ENCODE peak calls at places on chromosome 4, in five cellular contexts. P is mesendoderm, B is heart right ventricle, C is upper lobe of right lung, D is upper lobe of left lung. N is an unnamed sample.

GRCh38 chr4:170089743-170090666 is at the start of gene AADAT:
- DNase-seq in P (peak; percentile 93), B (peak; percentile 80), C (peak; percentile 91), D (peak; percentile 82), N (peak; percentile 70)

GRCh38 chr4:16569790-16570189 is 328.7 kb downstream of the LDB2 start:
- DNase-seq in P (no peak), B (no peak), C (no peak), D (no peak), N (no peak)

GRCh38 chr4:132763465-132763864 is 385.6 kb upstream of the PCDH10 start:
- DNase-seq in P (no peak), B (no peak), C (no peak), D (no peak), N (no peak)

GRCh38 chr4:152715076-152715475 is 35.3 kb upstream of the TMEM154 start:
- DNase-seq in P (no peak), B (no peak), C (no peak), D (no peak), N (no peak)

GRCh38 chr4:77538574-77539157 is 67.0 kb upstream of the CXCL13 start:
- DNase-seq in P (no peak), B (no peak), C (no peak), D (no peak), N (no peak)

GRCh38 chr4:140019619-140020367 is 134.2 kb downstream of the MAML3 start:
- DNase-seq in P (no peak), B (no peak), C (no peak), D (no peak), N (no peak)

GRCh38 chr4:176360446-176360845 is 40.7 kb downstream of the SPCS3 start:
- DNase-seq in P (no peak), B (no peak), C (no peak), D (no peak), N (no peak)

GRCh38 chr4:20944451-20944850 is 244.2 kb downstream of the PACRGL start:
- DNase-seq in P (no peak), B (no peak), C (no peak), D (no peak), N (no peak)

GRCh38 chr4:64771149-64771548 is 361.9 kb upstream of the TECRL start:
- DNase-seq in P (no peak), B (no peak), C (no peak), D (no peak), N (no peak)

GRCh38 chr4:47718691-47719090 is 119.2 kb downstream of the CORIN start:
- DNase-seq in P (no peak), B (no peak), C (no peak), D (no peak), N (peak; percentile 19)

GRCh38 chr4:124206779-124207605 is 505.5 kb downstream of the ANKRD50 start:
- DNase-seq in P (peak; percentile 41), B (no peak), C (no peak), D (no peak), N (peak; percentile 60)

GRCh38 chr4:31538877-31539276 is 818.7 kb downstream of the PCDH7 start:
- DNase-seq in P (peak; percentile 15), B (no peak), C (no peak), D (no peak), N (no peak)

GRCh38 chr4:141642068-141642467 is 5.7 kb downstream of the IL15 start:
- DNase-seq in P (no peak), B (no peak), C (no peak), D (no peak), N (no peak)

GRCh38 chr4:132284910-132285426 is 864.1 kb upstream of the PCDH10 start:
- DNase-seq in P (peak; percentile 37), B (no peak), C (no peak), D (no peak), N (no peak)

GRCh38 chr4:114250439-114250891 is 271.0 kb upstream of the ARSJ start:
- DNase-seq in P (no peak), B (no peak), C (no peak), D (no peak), N (no peak)

GRCh38 chr4:71680706-71681105 is 103.2 kb downstream of the GC start:
- DNase-seq in P (no peak), B (no peak), C (no peak), D (no peak), N (no peak)

GRCh38 chr4:29540439-29541102 is 1179.6 kb upstream of the PCDH7 start:
- DNase-seq in P (no peak), B (no peak), C (no peak), D (no peak), N (no peak)

GRCh38 chr4:128358231-128358902 is 70.8 kb upstream of the PGRMC2 start:
- DNase-seq in P (no peak), B (peak; percentile 13), C (no peak), D (peak; percentile 35), N (no peak)

GRCh38 chr4:173518419-173519102 is 11.5 kb downstream of the HAND2 start:
- DNase-seq in P (no peak), B (peak; percentile 28), C (no peak), D (no peak), N (no peak)
- H3K27ac ChIP-seq in P (no peak overlapping the region), B (peak overlapping the region; percentile 81), C (no peak overlapping the region), D (no peak overlapping the region), N (no peak overlapping the region)

DNA sequence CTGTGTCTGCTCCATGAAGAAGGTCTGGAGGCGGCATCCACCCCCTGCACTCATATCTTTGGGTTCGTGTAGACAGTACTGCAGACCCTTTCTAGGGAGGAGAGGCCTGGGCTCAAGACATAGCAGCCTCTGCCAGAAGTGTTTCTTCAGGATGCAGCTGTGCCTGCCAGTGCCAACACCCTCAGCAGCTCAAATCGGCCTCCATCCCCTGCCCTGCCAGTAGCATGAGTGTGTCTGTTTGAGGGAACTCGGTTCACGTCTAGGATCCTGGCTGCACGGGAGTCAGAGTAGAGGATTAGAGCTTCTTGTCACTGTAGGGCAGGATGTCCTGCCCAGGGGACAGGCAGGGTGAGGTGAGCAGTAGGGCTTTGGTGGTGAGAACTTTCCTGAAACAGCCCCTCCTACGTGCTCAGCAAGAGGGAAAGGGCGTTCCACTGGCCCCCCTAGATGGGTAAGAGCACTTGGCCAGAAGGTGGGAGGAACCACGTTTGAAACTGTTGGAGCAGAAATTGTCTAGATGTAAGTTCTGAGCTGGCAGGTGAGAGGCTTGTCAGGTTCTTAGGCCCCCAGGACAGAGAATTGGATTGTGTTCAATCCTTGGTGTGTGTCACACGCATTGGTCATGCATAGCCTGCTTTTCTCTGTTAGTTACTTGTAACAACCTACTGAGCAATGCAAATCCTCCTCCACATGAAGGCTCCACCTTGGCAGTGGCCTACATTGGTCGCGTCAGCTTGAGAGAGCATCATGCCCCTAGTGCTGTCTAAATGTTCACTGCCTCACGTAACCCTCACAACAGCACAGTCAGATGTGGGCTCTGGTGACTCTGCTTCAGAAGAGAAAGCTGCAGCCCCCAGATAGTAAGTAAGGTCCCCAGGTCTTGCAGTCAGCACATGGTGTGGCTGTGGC is 25.8 kb upstream of the FAM193A start:
- DNase-seq in P (no peak), B (no peak), C (no peak), D (no peak), N (no peak)
- H3K36me3 ChIP-seq in P (peaks cover 24% of the 10 kb centered on the region), B (peaks cover 93% of the 10 kb centered on the region), C (peaks cover 72% of the 10 kb centered on the region), D (peaks cover 23% of the 10 kb centered on the region), N (peaks cover 74% of the 10 kb centered on the region)

GRCh38 chr4:23881052-23881501 is 8.8 kb downstream of the PPARGC1A start:
- DNase-seq in P (no peak), B (no peak), C (no peak), D (no peak), N (no peak)

GRCh38 chr4:23884261-23884660 is 5.6 kb downstream of the PPARGC1A start:
- DNase-seq in P (no peak), B (no peak), C (no peak), D (no peak), N (no peak)

GRCh38 chr4:23882976-23883531 is 6.8 kb downstream of the PPARGC1A start:
- DNase-seq in P (no peak), B (no peak), C (no peak), D (no peak), N (no peak)

GRCh38 chr4:23878912-23879732 is 10.7 kb downstream of the PPARGC1A start:
- DNase-seq in P (peak; percentile 94), B (no peak), C (no peak), D (no peak), N (no peak)

DNA sequence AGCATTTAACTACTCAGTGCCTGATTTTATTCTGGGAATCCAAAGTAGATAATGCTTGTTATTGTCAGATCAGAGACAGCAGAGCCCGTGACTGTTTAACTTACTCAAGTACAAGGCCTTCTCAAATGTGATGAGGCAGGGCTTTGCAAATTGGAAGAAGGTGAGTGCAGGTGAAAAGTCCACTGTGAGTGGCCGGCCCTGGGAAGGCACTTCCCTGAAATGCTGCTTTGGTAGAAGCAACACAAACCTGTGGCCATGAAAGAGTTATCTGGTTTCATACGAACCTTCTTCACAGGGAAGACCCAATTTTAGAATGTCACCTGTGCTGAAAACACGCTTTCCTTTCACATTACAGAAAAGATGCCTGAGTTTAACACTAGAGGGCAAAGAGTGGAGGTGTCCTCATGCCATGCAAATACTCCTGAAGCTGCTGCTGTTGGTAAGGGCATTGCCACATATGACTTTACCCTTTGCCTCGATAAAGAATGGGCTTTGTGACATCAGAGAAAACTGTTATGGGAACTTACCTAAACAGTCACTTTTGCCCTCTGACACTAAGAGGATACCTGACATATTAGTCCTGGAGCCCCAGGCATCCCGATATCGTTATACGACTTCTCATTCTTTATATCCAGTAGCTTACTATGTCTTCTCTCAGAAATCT is 8.0 kb downstream of the PPARGC1A start:
- DNase-seq in P (no peak), B (no peak), C (no peak), D (no peak), N (no peak)
- H3K4me3 ChIP-seq in P (no peak overlapping the region), B (no peak overlapping the region), C (no peak overlapping the region), D (no peak overlapping the region), N (no peak overlapping the region)

GRCh38 chr4:2800691-2801596 is 8.1 kb downstream of the SH3BP2 start:
- DNase-seq in P (peak; percentile 79), B (peak; percentile 89), C (peak; percentile 90), D (peak; percentile 91), N (no peak)
- H3K27ac ChIP-seq in P (peak overlapping the region; percentile 28), B (peak overlapping the region; percentile 94), C (peak overlapping the region; percentile 87), D (peak overlapping the region; percentile 94), N (no peak overlapping the region)

GRCh38 chr4:39286263-39286662 is 79.9 kb downstream of the RFC1 start:
- DNase-seq in P (no peak), B (no peak), C (no peak), D (no peak), N (no peak)
- H3K36me3 ChIP-seq in P (peaks cover 6% of the 10 kb centered on the region), B (peaks cover 76% of the 10 kb centered on the region), C (peaks cover 50% of the 10 kb centered on the region), D (peaks cover 15% of the 10 kb centered on the region), N (peaks cover 54% of the 10 kb centered on the region)

DNA sequence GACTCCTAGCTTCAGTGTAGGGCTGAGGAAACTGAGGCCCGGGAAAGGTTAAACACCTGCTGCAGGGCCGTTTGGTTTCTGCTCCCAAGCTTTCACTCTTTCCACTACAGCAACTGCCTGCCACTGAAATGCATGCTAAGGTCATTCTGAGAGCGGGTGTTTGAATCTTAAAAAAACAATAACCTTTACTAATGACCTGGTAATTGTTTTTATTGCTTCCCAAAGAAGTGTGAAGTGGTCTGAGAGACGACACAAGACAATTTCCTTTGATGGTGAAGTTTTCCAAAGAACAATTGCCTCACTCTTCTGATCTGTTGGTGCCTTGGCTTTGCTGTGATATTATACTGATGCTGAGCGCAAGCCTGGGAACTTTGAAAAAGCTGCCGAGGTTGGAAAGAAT is 68.0 kb upstream of the SOD3 start:
- DNase-seq in P (peak; percentile 63), B (no peak), C (no peak), D (no peak), N (no peak)
- H3K4me3 ChIP-seq in P (no peak overlapping the region), B (no peak overlapping the region), C (no peak overlapping the region), D (no peak overlapping the region), N (no peak overlapping the region)

DNA sequence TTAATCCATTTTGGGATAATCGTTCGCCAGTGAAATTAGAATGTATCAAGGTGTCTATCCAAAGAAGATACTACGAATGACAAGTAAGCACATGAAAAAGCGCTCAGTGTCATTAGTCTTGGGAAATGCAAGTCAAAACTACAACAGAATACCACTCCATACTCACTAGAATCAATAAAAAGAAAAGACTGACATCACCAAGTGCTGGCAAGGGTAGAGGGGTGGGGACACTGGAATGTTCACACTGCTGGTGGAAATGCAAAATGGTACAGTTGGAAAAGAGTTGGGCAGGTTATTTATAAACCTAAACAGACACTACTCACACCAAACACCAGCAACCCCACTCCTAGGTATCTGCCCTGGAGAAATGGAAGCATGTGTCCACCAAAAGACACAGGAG is 11.2 kb downstream of the WDR1 start:
- DNase-seq in P (no peak), B (no peak), C (no peak), D (no peak), N (no peak)
- H3K27ac ChIP-seq in P (no peak overlapping the region), B (peak overlapping the region; percentile 83), C (peak overlapping the region; percentile 58), D (peak overlapping the region; percentile 48), N (no peak overlapping the region)